ENCODE peak calls at places on chromosomes 13 and 19, in ten cellular contexts. One of them, this sample, is unnamed.

GRCh38 chr13:95067303-95067702 is 233.9 kb downstream of the ABCC4 start:
- DNase-seq in HepG2: no peak
- DNase-seq in stromal cell of bone marrow: peak
- DNase-seq in mucosa of gallbladder: no peak
- DNase-seq in epithelial cell of esophagus: peak
- DNase-seq in C1 segment of cervical spinal cord: no peak
- DNase-seq in iPS-NIHi11: no peak
- DNase-seq in BJ: no peak
- DNase-seq in Karpas-422: no peak
- DNase-seq in HTR-8/SVneo: no peak
- DNase-seq in this sample: no peak

GRCh38 chr19:16040642-16041041 is 35.7 kb upstream of the TPM4 start:
- DNase-seq in HepG2: peak
- DNase-seq in stromal cell of bone marrow: peak
- DNase-seq in mucosa of gallbladder: no peak
- DNase-seq in epithelial cell of esophagus: peak
- DNase-seq in C1 segment of cervical spinal cord: no peak
- DNase-seq in iPS-NIHi11: no peak
- DNase-seq in BJ: no peak
- DNase-seq in Karpas-422: no peak
- DNase-seq in HTR-8/SVneo: no peak
- DNase-seq in this sample: no peak

GRCh38 chr13:28031220-28031903 is 42.9 kb upstream of the URAD start:
- DNase-seq in HepG2: no peak
- DNase-seq in stromal cell of bone marrow: no peak
- DNase-seq in mucosa of gallbladder: peak
- DNase-seq in epithelial cell of esophagus: no peak
- DNase-seq in C1 segment of cervical spinal cord: peak
- DNase-seq in iPS-NIHi11: no peak
- DNase-seq in BJ: no peak
- DNase-seq in Karpas-422: no peak
- DNase-seq in HTR-8/SVneo: no peak
- DNase-seq in this sample: no peak

GRCh38 chr19:57233207-57233606 is 2.4 kb downstream of the AURKC start:
- DNase-seq in HepG2: no peak
- DNase-seq in stromal cell of bone marrow: no peak
- DNase-seq in mucosa of gallbladder: no peak
- DNase-seq in epithelial cell of esophagus: no peak
- DNase-seq in C1 segment of cervical spinal cord: no peak
- DNase-seq in iPS-NIHi11: no peak
- DNase-seq in BJ: no peak
- DNase-seq in Karpas-422: no peak
- DNase-seq in HTR-8/SVneo: no peak
- DNase-seq in this sample: no peak

GRCh38 chr13:27138457-27139093 is 33.0 kb downstream of the USP12 start:
- DNase-seq in HepG2: no peak
- DNase-seq in stromal cell of bone marrow: no peak
- DNase-seq in mucosa of gallbladder: no peak
- DNase-seq in epithelial cell of esophagus: no peak
- DNase-seq in C1 segment of cervical spinal cord: no peak
- DNase-seq in iPS-NIHi11: no peak
- DNase-seq in BJ: no peak
- DNase-seq in Karpas-422: no peak
- DNase-seq in HTR-8/SVneo: no peak
- DNase-seq in this sample: no peak

GRCh38 chr19:49689133-49690072 is at the start of gene ADM5:
- DNase-seq in HepG2: no peak
- DNase-seq in stromal cell of bone marrow: no peak
- DNase-seq in mucosa of gallbladder: no peak
- DNase-seq in epithelial cell of esophagus: peak
- DNase-seq in C1 segment of cervical spinal cord: no peak
- DNase-seq in iPS-NIHi11: peak
- DNase-seq in BJ: no peak
- DNase-seq in Karpas-422: no peak
- DNase-seq in HTR-8/SVneo: no peak
- DNase-seq in this sample: peak

GRCh38 chr19:18252370-18252717 is 21.9 kb downstream of the IQCN start:
- DNase-seq in HepG2: no peak
- DNase-seq in stromal cell of bone marrow: no peak
- DNase-seq in mucosa of gallbladder: no peak
- DNase-seq in epithelial cell of esophagus: no peak
- DNase-seq in C1 segment of cervical spinal cord: no peak
- DNase-seq in iPS-NIHi11: no peak
- DNase-seq in BJ: no peak
- DNase-seq in Karpas-422: no peak
- DNase-seq in HTR-8/SVneo: no peak
- DNase-seq in this sample: no peak

GRCh38 chr19:7682175-7682855 is 1.7 kb downstream of the TRAPPC5 start:
- DNase-seq in HepG2: no peak
- DNase-seq in stromal cell of bone marrow: no peak
- DNase-seq in mucosa of gallbladder: no peak
- DNase-seq in epithelial cell of esophagus: no peak
- DNase-seq in C1 segment of cervical spinal cord: no peak
- DNase-seq in iPS-NIHi11: peak
- DNase-seq in BJ: no peak
- DNase-seq in Karpas-422: no peak
- DNase-seq in HTR-8/SVneo: no peak
- DNase-seq in this sample: peak

GRCh38 chr19:13861714-13862531 is 15.0 kb upstream of the NANOS3 start:
- DNase-seq in HepG2: peak
- DNase-seq in stromal cell of bone marrow: peak
- DNase-seq in mucosa of gallbladder: peak
- DNase-seq in epithelial cell of esophagus: peak
- DNase-seq in C1 segment of cervical spinal cord: peak
- DNase-seq in iPS-NIHi11: peak
- DNase-seq in BJ: peak
- DNase-seq in Karpas-422: peak
- DNase-seq in HTR-8/SVneo: peak
- DNase-seq in this sample: peak

GRCh38 chr13:101397742-101398141 is 18.6 kb downstream of the NALCN start:
- DNase-seq in HepG2: no peak
- DNase-seq in stromal cell of bone marrow: peak
- DNase-seq in mucosa of gallbladder: no peak
- DNase-seq in epithelial cell of esophagus: peak
- DNase-seq in C1 segment of cervical spinal cord: no peak
- DNase-seq in iPS-NIHi11: no peak
- DNase-seq in BJ: peak
- DNase-seq in Karpas-422: no peak
- DNase-seq in HTR-8/SVneo: no peak
- DNase-seq in this sample: no peak

GRCh38 chr13:85509512-85509911 is 289.7 kb downstream of the SLITRK6 start:
- DNase-seq in HepG2: no peak
- DNase-seq in stromal cell of bone marrow: no peak
- DNase-seq in mucosa of gallbladder: no peak
- DNase-seq in epithelial cell of esophagus: peak
- DNase-seq in C1 segment of cervical spinal cord: no peak
- DNase-seq in iPS-NIHi11: no peak
- DNase-seq in BJ: no peak
- DNase-seq in Karpas-422: no peak
- DNase-seq in HTR-8/SVneo: no peak
- DNase-seq in this sample: no peak

GRCh38 chr19:40799558-40800338 is 757 bp downstream of the EGLN2 start:
- DNase-seq in HepG2: no peak
- DNase-seq in stromal cell of bone marrow: no peak
- DNase-seq in mucosa of gallbladder: no peak
- DNase-seq in epithelial cell of esophagus: no peak
- DNase-seq in C1 segment of cervical spinal cord: no peak
- DNase-seq in iPS-NIHi11: peak
- DNase-seq in BJ: no peak
- DNase-seq in Karpas-422: peak
- DNase-seq in HTR-8/SVneo: peak
- DNase-seq in this sample: peak

GRCh38 chr13:34701919-34702318 is 240.2 kb upstream of the NBEA start:
- DNase-seq in HepG2: no peak
- DNase-seq in stromal cell of bone marrow: no peak
- DNase-seq in mucosa of gallbladder: no peak
- DNase-seq in epithelial cell of esophagus: no peak
- DNase-seq in C1 segment of cervical spinal cord: no peak
- DNase-seq in iPS-NIHi11: no peak
- DNase-seq in BJ: no peak
- DNase-seq in Karpas-422: no peak
- DNase-seq in HTR-8/SVneo: no peak
- DNase-seq in this sample: no peak

GRCh38 chr13:24625324-24625723 is 54.9 kb upstream of the ATP12A start:
- DNase-seq in HepG2: no peak
- DNase-seq in stromal cell of bone marrow: no peak
- DNase-seq in mucosa of gallbladder: no peak
- DNase-seq in epithelial cell of esophagus: no peak
- DNase-seq in C1 segment of cervical spinal cord: no peak
- DNase-seq in iPS-NIHi11: no peak
- DNase-seq in BJ: no peak
- DNase-seq in Karpas-422: no peak
- DNase-seq in HTR-8/SVneo: no peak
- DNase-seq in this sample: no peak

GRCh38 chr19:3053218-3053621 is 9.1 kb downstream of the TLE5 start:
- DNase-seq in HepG2: no peak
- DNase-seq in stromal cell of bone marrow: no peak
- DNase-seq in mucosa of gallbladder: no peak
- DNase-seq in epithelial cell of esophagus: no peak
- DNase-seq in C1 segment of cervical spinal cord: no peak
- DNase-seq in iPS-NIHi11: no peak
- DNase-seq in BJ: no peak
- DNase-seq in Karpas-422: peak
- DNase-seq in HTR-8/SVneo: no peak
- DNase-seq in this sample: no peak

GRCh38 chr19:34082289-34083077 is 89.8 kb upstream of the LSM14A start:
- DNase-seq in HepG2: no peak
- DNase-seq in stromal cell of bone marrow: no peak
- DNase-seq in mucosa of gallbladder: peak
- DNase-seq in epithelial cell of esophagus: no peak
- DNase-seq in C1 segment of cervical spinal cord: no peak
- DNase-seq in iPS-NIHi11: peak
- DNase-seq in BJ: no peak
- DNase-seq in Karpas-422: no peak
- DNase-seq in HTR-8/SVneo: no peak
- DNase-seq in this sample: peak

GRCh38 chr13:50208826-50209335 is 193.6 kb downstream of the KCNRG start:
- DNase-seq in HepG2: peak
- DNase-seq in stromal cell of bone marrow: peak
- DNase-seq in mucosa of gallbladder: peak
- DNase-seq in epithelial cell of esophagus: peak
- DNase-seq in C1 segment of cervical spinal cord: no peak
- DNase-seq in iPS-NIHi11: peak
- DNase-seq in BJ: peak
- DNase-seq in Karpas-422: peak
- DNase-seq in HTR-8/SVneo: peak
- DNase-seq in this sample: peak

GRCh38 chr13:108176685-108177274 is 38.6 kb downstream of the LIG4 start:
- DNase-seq in HepG2: peak
- DNase-seq in stromal cell of bone marrow: no peak
- DNase-seq in mucosa of gallbladder: no peak
- DNase-seq in epithelial cell of esophagus: peak
- DNase-seq in C1 segment of cervical spinal cord: no peak
- DNase-seq in iPS-NIHi11: peak
- DNase-seq in BJ: no peak
- DNase-seq in Karpas-422: peak
- DNase-seq in HTR-8/SVneo: no peak
- DNase-seq in this sample: peak

GRCh38 chr19:3146677-3147100 is 10.9 kb downstream of the GNA15 start:
- DNase-seq in HepG2: peak
- DNase-seq in stromal cell of bone marrow: no peak
- DNase-seq in mucosa of gallbladder: no peak
- DNase-seq in epithelial cell of esophagus: no peak
- DNase-seq in C1 segment of cervical spinal cord: no peak
- DNase-seq in iPS-NIHi11: peak
- DNase-seq in BJ: no peak
- DNase-seq in Karpas-422: peak
- DNase-seq in HTR-8/SVneo: no peak
- DNase-seq in this sample: peak

GRCh38 chr13:49561064-49561410 is 24.3 kb downstream of the RCBTB1 start:
- DNase-seq in HepG2: peak
- DNase-seq in stromal cell of bone marrow: no peak
- DNase-seq in mucosa of gallbladder: no peak
- DNase-seq in epithelial cell of esophagus: no peak
- DNase-seq in C1 segment of cervical spinal cord: no peak
- DNase-seq in iPS-NIHi11: no peak
- DNase-seq in BJ: no peak
- DNase-seq in Karpas-422: no peak
- DNase-seq in HTR-8/SVneo: no peak
- DNase-seq in this sample: no peak